ENCODE peak calls at places on chromosomes 11 and 22, in seven cellular contexts. J, X, V, M, N, H and T are unnamed samples.

GRCh38 chr11:64180871-64181270 is 5.1 kb upstream of the STIP1 start:
- DNase-seq in J (no peak), X (no peak), V (no peak), M (no peak), N (no peak), H (no peak), T (no peak)

GRCh38 chr11:64687204-64687603 is 35.8 kb downstream of the NRXN2 start:
- DNase-seq in J (no peak), X (no peak), V (no peak), M (no peak), N (no peak), H (peak), T (no peak)

GRCh38 chr22:29798318-29798717 is 31.1 kb downstream of the UQCR10 start:
- DNase-seq in J (no peak), X (no peak), V (no peak), M (peak), N (no peak), H (no peak), T (no peak)

GRCh38 chr11:66546368-66546965 is at the start of gene ACTN3:
- DNase-seq in J (peak), X (no peak), V (no peak), M (no peak), N (no peak), H (peak), T (no peak)

GRCh38 chr11:33808228-33808828 is 34.0 kb upstream of the FBXO3 start:
- DNase-seq in J (peak), X (peak), V (peak), M (peak), N (peak), H (peak), T (peak)

GRCh38 chr11:19696073-19696472 is 16.6 kb upstream of the NAV2 start:
- DNase-seq in J (no peak), X (no peak), V (no peak), M (no peak), N (no peak), H (no peak), T (no peak)

GRCh38 chr22:49960967-49961600 is 512 bp downstream of the PIM3 start:
- DNase-seq in J (no peak), X (no peak), V (peak), M (peak), N (peak), H (peak), T (peak)

GRCh38 chr22:21076907-21077625 is 31.3 kb downstream of the LRRC74B start:
- DNase-seq in J (no peak), X (no peak), V (no peak), M (no peak), N (no peak), H (no peak), T (no peak)

GRCh38 chr11:119187123-119187892 is 2.0 kb downstream of the NHERF4 start:
- DNase-seq in J (no peak), X (no peak), V (no peak), M (no peak), N (no peak), H (no peak), T (no peak)

GRCh38 chr11:108069947-108070346 is 51.4 kb upstream of the ACAT1 start:
- DNase-seq in J (no peak), X (no peak), V (no peak), M (no peak), N (no peak), H (no peak), T (no peak)

GRCh38 chr11:33444835-33445594 is 187.8 kb downstream of the HIPK3 start:
- DNase-seq in J (no peak), X (no peak), V (no peak), M (no peak), N (no peak), H (no peak), T (no peak)

GRCh38 chr11:31582697-31583096 is 73.1 kb downstream of the ELP4 start:
- DNase-seq in J (no peak), X (no peak), V (no peak), M (no peak), N (no peak), H (no peak), T (no peak)

GRCh38 chr22:25208743-25209505 is 9.3 kb downstream of the CRYBB3 start:
- DNase-seq in J (no peak), X (no peak), V (no peak), M (no peak), N (no peak), H (no peak), T (no peak)

GRCh38 chr11:46122955-46123354 is 1.7 kb upstream of the PHF21A start:
- DNase-seq in J (no peak), X (no peak), V (no peak), M (peak), N (no peak), H (no peak), T (no peak)

GRCh38 chr22:49994361-49995058 is 18.1 kb downstream of the IL17REL start:
- DNase-seq in J (no peak), X (no peak), V (no peak), M (no peak), N (no peak), H (no peak), T (no peak)

GRCh38 chr22:27267145-27267544 is 534.4 kb downstream of the MN1 start:
- DNase-seq in J (peak), X (no peak), V (no peak), M (no peak), N (no peak), H (no peak), T (no peak)

GRCh38 chr22:29987143-29987542 is 93.1 kb upstream of the HORMAD2 start:
- DNase-seq in J (no peak), X (no peak), V (no peak), M (no peak), N (no peak), H (no peak), T (no peak)

GRCh38 chr11:63745304-63746170 is 23.0 kb downstream of the ZFTA start:
- DNase-seq in J (no peak), X (no peak), V (no peak), M (peak), N (no peak), H (no peak), T (no peak)

GRCh38 chr11:121615506-121615905 is 162.7 kb upstream of the SORL1-AS1 start:
- DNase-seq in J (no peak), X (no peak), V (no peak), M (peak), N (no peak), H (no peak), T (no peak)

GRCh38 chr11:26953770-26954392 is 40.0 kb upstream of the FIBIN start:
- DNase-seq in J (no peak), X (no peak), V (no peak), M (no peak), N (no peak), H (no peak), T (no peak)

GRCh38 chr11:122601131-122602125 is 54.1 kb upstream of the UBASH3B start:
- DNase-seq in J (peak), X (no peak), V (no peak), M (peak), N (no peak), H (no peak), T (no peak)

GRCh38 chr11:131906963-131907362 is 536.5 kb downstream of the NTM start:
- DNase-seq in J (no peak), X (no peak), V (no peak), M (no peak), N (no peak), H (no peak), T (no peak)

GRCh38 chr11:7665473-7666291 is 7.6 kb downstream of the CYB5R2 start:
- DNase-seq in J (no peak), X (no peak), V (peak), M (peak), N (peak), H (peak), T (peak)

GRCh38 chr11:106917973-106918372 is 100.3 kb downstream of the GUCY1A2 start:
- DNase-seq in J (no peak), X (no peak), V (no peak), M (peak), N (no peak), H (no peak), T (no peak)

GRCh38 chr22:46734830-46735453 is 3.1 kb downstream of the CERK start:
- DNase-seq in J (no peak), X (no peak), V (peak), M (no peak), N (no peak), H (peak), T (peak)

GRCh38 chr11:118012083-118012669 is 26.0 kb downstream of the IL10RA start:
- DNase-seq in J (no peak), X (no peak), V (no peak), M (peak), N (no peak), H (peak), T (no peak)

GRCh38 chr22:37197451-37198289 is 9.6 kb upstream of the C1QTNF6 start:
- DNase-seq in J (no peak), X (no peak), V (no peak), M (peak), N (peak), H (peak), T (no peak)

GRCh38 chr11:65488273-65489058 is 10.4 kb upstream of the MALAT1 start:
- DNase-seq in J (no peak), X (no peak), V (no peak), M (no peak), N (no peak), H (peak), T (no peak)

GRCh38 chr11:125393331-125393730 is 102.7 kb downstream of the FEZ1 start:
- DNase-seq in J (no peak), X (no peak), V (no peak), M (no peak), N (peak), H (no peak), T (no peak)
- TF ChIP-seq CTCF in J (no peak), X (no peak), V (no peak), M (peak), N (no peak), H (no peak), T (no peak)

DNA sequence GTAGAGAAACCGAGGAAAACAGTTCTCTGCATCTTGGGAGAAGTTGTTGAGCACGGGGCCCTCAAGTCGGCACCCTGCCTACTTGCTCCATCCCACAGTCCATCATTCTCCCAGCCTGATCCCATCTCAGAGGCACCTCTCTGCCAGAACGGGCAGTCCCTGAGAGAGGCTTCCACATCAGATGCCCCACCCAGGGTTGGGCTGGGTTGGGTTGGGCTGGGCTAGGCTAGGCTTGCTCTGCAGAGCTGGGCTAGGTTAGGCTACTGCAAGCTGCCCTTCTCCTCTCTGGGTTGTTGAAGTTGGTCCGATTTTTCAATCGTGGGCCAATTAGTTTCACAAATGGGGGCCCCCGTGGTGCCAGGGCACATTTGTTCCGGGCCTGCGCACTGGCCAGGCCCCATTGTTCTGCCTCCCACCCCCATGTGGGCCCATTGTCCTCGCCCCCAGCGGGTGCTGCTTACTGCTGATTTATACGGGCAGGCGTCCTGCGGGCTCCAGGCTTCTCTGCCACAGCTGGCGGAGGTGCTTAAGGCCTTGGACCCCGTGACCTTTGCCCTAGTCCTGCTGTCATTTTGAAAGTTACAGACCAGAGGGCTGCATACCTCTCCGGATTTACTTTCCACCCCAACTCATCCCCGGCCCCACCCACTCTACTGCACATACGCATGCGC is 63.7 kb upstream of the NNMT start:
- DNase-seq in J (no peak), X (no peak), V (no peak), M (no peak), N (no peak), H (no peak), T (no peak)
- TF ChIP-seq CTCF in J (no peak), X (no peak), V (no peak), M (no peak), N (no peak), H (no peak), T (no peak)

DNA sequence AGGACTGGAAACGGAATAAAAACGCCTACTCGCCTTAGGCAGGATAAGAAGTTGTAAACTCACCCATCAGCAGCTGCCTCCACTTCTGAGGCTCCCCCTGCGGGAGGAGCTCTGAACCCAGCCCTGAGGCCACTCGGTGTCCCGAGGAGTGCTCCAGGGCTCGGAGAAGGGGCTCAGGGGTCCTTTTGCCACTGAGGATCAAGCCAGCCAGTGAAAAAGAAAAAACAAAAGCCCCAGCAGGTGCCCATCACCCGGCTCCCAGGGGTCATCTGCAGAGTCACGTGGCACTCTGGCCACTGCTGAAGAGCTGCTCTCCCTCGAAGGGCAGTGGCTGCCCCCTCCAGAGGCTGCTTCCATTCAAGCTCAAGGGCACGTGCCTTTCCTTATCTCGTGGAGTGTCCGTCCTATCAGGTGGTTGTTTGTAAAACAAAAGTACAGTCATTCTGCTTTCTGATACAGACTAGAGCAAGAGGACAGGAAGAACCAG is 29.0 kb downstream of the NUP50 start:
- DNase-seq in J (no peak), X (no peak), V (no peak), M (no peak), N (no peak), H (no peak), T (no peak)
- TF ChIP-seq CTCF in J (peak), X (peak), V (no peak), M (no peak), N (no peak), H (no peak), T (no peak)

GRCh38 chr11:85945788-85946187 is 90.6 kb downstream of the CCDC83 start:
- DNase-seq in J (no peak), X (no peak), V (no peak), M (no peak), N (no peak), H (no peak), T (no peak)

GRCh38 chr11:85947431-85948272 is 92.5 kb downstream of the CCDC83 start:
- DNase-seq in J (peak), X (peak), V (no peak), M (peak), N (no peak), H (no peak), T (no peak)

GRCh38 chr11:85945296-85945695 is 90.1 kb downstream of the CCDC83 start:
- DNase-seq in J (no peak), X (no peak), V (no peak), M (no peak), N (no peak), H (no peak), T (no peak)

GRCh38 chr11:85948884-85949283 is 93.7 kb downstream of the CCDC83 start:
- DNase-seq in J (no peak), X (no peak), V (no peak), M (peak), N (no peak), H (no peak), T (no peak)

DNA sequence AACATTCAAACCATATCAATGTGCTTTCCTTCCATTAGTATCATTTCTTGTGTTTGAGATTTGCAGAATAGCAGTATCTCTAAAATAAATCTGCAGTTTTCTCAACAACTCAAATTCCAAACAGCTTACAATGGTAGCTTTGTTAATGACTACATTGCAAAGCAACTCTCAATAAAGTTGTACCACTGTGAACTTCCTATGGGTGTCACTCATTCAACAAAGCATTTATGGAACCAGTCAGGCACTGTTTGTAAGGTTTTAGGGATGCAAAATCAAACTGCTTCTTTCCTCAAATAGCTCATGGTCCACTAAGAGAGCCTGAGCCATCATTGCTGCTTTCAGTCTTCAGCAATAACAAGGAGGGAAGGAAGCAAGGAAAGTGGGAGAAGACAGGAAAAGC is 91.0 kb downstream of the CCDC83 start:
- DNase-seq in J (no peak), X (no peak), V (no peak), M (peak), N (no peak), H (no peak), T (no peak)
- TF ChIP-seq CTCF in J (no peak), X (no peak), V (no peak), M (no peak), N (no peak), H (no peak), T (no peak)

GRCh38 chr11:83195176-83195531 is 1.6 kb downstream of the ANKRD42 start:
- DNase-seq in J (no peak), X (no peak), V (no peak), M (peak), N (no peak), H (no peak), T (no peak)
- TF ChIP-seq CTCF in J (no peak), X (no peak), V (no peak), M (peak), N (no peak), H (no peak), T (no peak)

GRCh38 chr22:33018232-33018864 is 39.8 kb downstream of the SYN3 start:
- DNase-seq in J (peak), X (peak), V (peak), M (peak), N (no peak), H (peak), T (peak)
- TF ChIP-seq CTCF in J (peak), X (peak), V (peak), M (peak), N (no peak), H (peak), T (peak)

GRCh38 chr11:62706841-62707240 is 383 bp downstream of the BSCL2 start:
- DNase-seq in J (no peak), X (no peak), V (no peak), M (no peak), N (no peak), H (no peak), T (no peak)

GRCh38 chr11:62705401-62705800 is 1.8 kb downstream of the BSCL2 start:
- DNase-seq in J (no peak), X (no peak), V (no peak), M (peak), N (no peak), H (peak), T (no peak)

GRCh38 chr11:62707277-62707771 is at the start of the genes BSCL2 and GNG3:
- DNase-seq in J (no peak), X (no peak), V (no peak), M (no peak), N (no peak), H (no peak), T (no peak)

GRCh38 chr11:62708423-62709261 is 1.2 kb downstream of the GNG3 start:
- DNase-seq in J (no peak), X (no peak), V (peak), M (no peak), N (no peak), H (peak), T (peak)

DNA sequence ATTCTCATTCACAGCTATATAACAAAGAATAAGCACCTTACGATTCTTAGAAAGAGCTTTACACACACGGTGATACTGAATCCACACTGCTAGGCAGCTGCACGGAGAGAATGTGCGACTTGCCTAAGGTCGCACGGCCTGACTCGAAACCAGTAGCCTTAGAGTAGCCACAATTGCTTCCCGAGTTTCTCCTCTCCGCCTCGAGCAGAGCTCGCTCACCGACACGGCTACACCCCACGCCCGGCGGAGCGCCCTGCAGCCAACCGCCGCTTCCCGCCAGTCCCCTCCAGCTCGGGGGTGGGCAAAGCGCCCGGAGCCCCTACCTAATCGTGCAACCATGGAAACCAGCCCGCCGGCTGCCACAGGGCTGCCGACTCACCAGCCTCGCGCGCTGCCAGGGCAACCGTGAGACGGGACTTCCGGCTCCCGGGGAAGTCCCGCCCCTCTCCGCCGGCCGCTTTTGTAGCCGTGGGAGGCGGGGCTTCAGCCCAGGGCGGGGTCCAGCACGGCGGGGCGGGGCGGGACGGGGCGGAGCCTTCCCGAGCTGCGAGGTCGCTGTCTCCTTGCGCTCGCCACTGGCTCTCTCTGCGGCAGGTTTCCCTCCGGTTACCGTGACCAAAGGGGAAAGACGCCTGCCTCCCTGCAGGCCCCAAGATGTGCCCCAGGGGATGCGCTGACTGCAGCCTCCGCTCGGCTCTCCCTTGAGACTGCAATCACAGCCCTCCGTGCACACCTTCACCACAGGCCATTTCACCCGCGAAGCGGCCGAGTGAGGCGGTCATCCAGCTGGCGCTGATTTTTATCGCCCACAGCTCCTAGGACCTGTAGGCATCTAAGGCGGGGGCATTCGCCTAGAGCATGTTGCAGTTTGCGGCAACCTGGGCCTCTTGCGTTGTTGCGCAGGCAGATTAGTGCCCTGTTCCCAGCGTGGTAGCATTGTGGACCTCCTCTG is 1.1 kb downstream of the BSCL2 start:
- DNase-seq in J (peak), X (peak), V (peak), M (peak), N (peak), H (peak), T (peak)
- TF ChIP-seq CTCF in J (no peak), X (no peak), V (no peak), M (no peak), N (no peak), H (no peak), T (no peak)

GRCh38 chr11:2114430-2115241 is 24.6 kb downstream of the IGF2 start:
- DNase-seq in J (no peak), X (no peak), V (no peak), M (no peak), N (no peak), H (no peak), T (no peak)
- TF ChIP-seq CTCF in J (no peak), X (no peak), V (no peak), M (no peak), N (no peak), H (no peak), T (no peak)

GRCh38 chr11:39365809-39366436 is 2093.5 kb downstream of the LRRC4C start:
- DNase-seq in J (no peak), X (no peak), V (no peak), M (peak), N (no peak), H (no peak), T (no peak)
- TF ChIP-seq CTCF in J (no peak), X (no peak), V (no peak), M (peak), N (no peak), H (no peak), T (no peak)

GRCh38 chr11:93849751-93850584 is 450 bp downstream of the VSTM5 start:
- DNase-seq in J (no peak), X (no peak), V (no peak), M (peak), N (no peak), H (peak), T (no peak)
- TF ChIP-seq CTCF in J (no peak), X (peak), V (no peak), M (peak), N (no peak), H (no peak), T (no peak)